ENCODE peak calls at places on chromosomes 12 and 14, in eight cellular contexts. V, N, B, T, M, W, F and P are unnamed samples.

GRCh38 chr14:68942281-68943035 is 36.6 kb downstream of the ACTN1 start:
- DNase-seq in V (no peak), N (no peak), B (no peak), T (no peak), M (no peak), W (peak), F (no peak), P (no peak)

GRCh38 chr14:74425525-74426201 is 347 bp downstream of the SYNDIG1L start:
- DNase-seq in V (peak), N (peak), B (peak), T (peak), M (peak), W (no peak), F (peak), P (peak)

GRCh38 chr14:75457024-75457390 is 29.2 kb downstream of the JDP2 start:
- DNase-seq in V (no peak), N (no peak), B (no peak), T (no peak), M (no peak), W (no peak), F (no peak), P (no peak)

GRCh38 chr12:96197503-96198272 is 3.5 kb downstream of the ELK3 start:
- DNase-seq in V (no peak), N (no peak), B (no peak), T (no peak), M (no peak), W (peak), F (no peak), P (no peak)

GRCh38 chr14:75519826-75520692 is 2.2 kb upstream of the BATF start:
- DNase-seq in V (no peak), N (no peak), B (no peak), T (no peak), M (no peak), W (peak), F (no peak), P (no peak)

GRCh38 chr12:50922820-50923219 is 29.5 kb upstream of the HIGD1C start:
- DNase-seq in V (no peak), N (no peak), B (no peak), T (no peak), M (no peak), W (peak), F (peak), P (no peak)

GRCh38 chr14:35292770-35293561 is 784 bp downstream of the PSMA6 start:
- DNase-seq in V (no peak), N (no peak), B (no peak), T (no peak), M (no peak), W (peak), F (no peak), P (no peak)

GRCh38 chr12:27344760-27345159 is 12.1 kb downstream of the BMAL2 start:
- DNase-seq in V (no peak), N (no peak), B (no peak), T (no peak), M (no peak), W (peak), F (no peak), P (no peak)

GRCh38 chr14:71322660-71323250 is 415.5 kb downstream of the PCNX1 start:
- DNase-seq in V (no peak), N (no peak), B (no peak), T (no peak), M (no peak), W (peak), F (no peak), P (no peak)

GRCh38 chr14:80965041-80965440 is 9.6 kb downstream of the TSHR start:
- DNase-seq in V (no peak), N (no peak), B (no peak), T (no peak), M (no peak), W (no peak), F (no peak), P (no peak)

GRCh38 chr14:31568151-31568550 is 6.9 kb downstream of the NUBPL start:
- DNase-seq in V (no peak), N (no peak), B (no peak), T (no peak), M (no peak), W (peak), F (no peak), P (no peak)

GRCh38 chr14:52923902-52924575 is 26.8 kb downstream of the FERMT2 start:
- DNase-seq in V (no peak), N (peak), B (no peak), T (no peak), M (no peak), W (no peak), F (no peak), P (no peak)

GRCh38 chr12:68611094-68611818 is 557 bp downstream of the RAP1B start:
- DNase-seq in V (peak), N (peak), B (peak), T (peak), M (peak), W (peak), F (peak), P (peak)

GRCh38 chr12:116687888-116688287 is 50.0 kb downstream of the SPRING1 start:
- DNase-seq in V (peak), N (peak), B (peak), T (no peak), M (peak), W (no peak), F (no peak), P (peak)

GRCh38 chr12:59891180-59891579 is 295.4 kb downstream of the SLC16A7 start:
- DNase-seq in V (no peak), N (no peak), B (no peak), T (no peak), M (no peak), W (no peak), F (no peak), P (no peak)

GRCh38 chr14:54813081-54813480 is 89.5 kb downstream of the GCH1 start:
- DNase-seq in V (no peak), N (no peak), B (peak), T (no peak), M (no peak), W (no peak), F (no peak), P (no peak)

GRCh38 chr14:73339206-73339605 is 101.9 kb downstream of the PAPLN start:
- DNase-seq in V (no peak), N (no peak), B (no peak), T (no peak), M (no peak), W (no peak), F (no peak), P (no peak)

GRCh38 chr14:91114079-91115065 is 499 bp downstream of the DGLUCY start:
- DNase-seq in V (peak), N (peak), B (peak), T (peak), M (no peak), W (peak), F (peak), P (peak)

GRCh38 chr14:98137626-98138025 is 1134.4 kb downstream of the BCL11B start:
- DNase-seq in V (no peak), N (no peak), B (no peak), T (no peak), M (no peak), W (no peak), F (no peak), P (no peak)

GRCh38 chr14:58645641-58646040 is 7.9 kb downstream of the DACT1 start:
- DNase-seq in V (no peak), N (no peak), B (no peak), T (no peak), M (no peak), W (no peak), F (no peak), P (no peak)

GRCh38 chr12:78229491-78230209 is 399.0 kb downstream of the NAV3 start:
- DNase-seq in V (no peak), N (peak), B (peak), T (no peak), M (no peak), W (peak), F (no peak), P (no peak)

GRCh38 chr12:87930033-87930432 is 99.2 kb downstream of the C12orf50 start:
- DNase-seq in V (no peak), N (no peak), B (no peak), T (no peak), M (no peak), W (peak), F (no peak), P (no peak)

GRCh38 chr12:33247625-33248024 is 192.0 kb downstream of the SYT10 start:
- DNase-seq in V (no peak), N (no peak), B (no peak), T (no peak), M (no peak), W (no peak), F (no peak), P (no peak)

GRCh38 chr14:68787235-68787727 is 5.6 kb downstream of the ZFP36L1 start:
- DNase-seq in V (peak), N (peak), B (peak), T (no peak), M (peak), W (no peak), F (peak), P (peak)

GRCh38 chr14:103748539-103748867 is 32.9 kb downstream of the ZFYVE21 start:
- DNase-seq in V (peak), N (no peak), B (peak), T (no peak), M (no peak), W (no peak), F (no peak), P (no peak)

GRCh38 chr12:86389949-86390348 is 133.8 kb upstream of the MGAT4C start:
- DNase-seq in V (no peak), N (no peak), B (no peak), T (no peak), M (no peak), W (peak), F (no peak), P (no peak)

GRCh38 chr12:89355243-89356068 is 3.2 kb upstream of the DUSP6 start:
- DNase-seq in V (no peak), N (no peak), B (no peak), T (no peak), M (no peak), W (no peak), F (no peak), P (no peak)

GRCh38 chr14:75563931-75564330 is 14.5 kb upstream of the FLVCR2 start:
- DNase-seq in V (no peak), N (no peak), B (no peak), T (no peak), M (no peak), W (no peak), F (no peak), P (no peak)

DNA sequence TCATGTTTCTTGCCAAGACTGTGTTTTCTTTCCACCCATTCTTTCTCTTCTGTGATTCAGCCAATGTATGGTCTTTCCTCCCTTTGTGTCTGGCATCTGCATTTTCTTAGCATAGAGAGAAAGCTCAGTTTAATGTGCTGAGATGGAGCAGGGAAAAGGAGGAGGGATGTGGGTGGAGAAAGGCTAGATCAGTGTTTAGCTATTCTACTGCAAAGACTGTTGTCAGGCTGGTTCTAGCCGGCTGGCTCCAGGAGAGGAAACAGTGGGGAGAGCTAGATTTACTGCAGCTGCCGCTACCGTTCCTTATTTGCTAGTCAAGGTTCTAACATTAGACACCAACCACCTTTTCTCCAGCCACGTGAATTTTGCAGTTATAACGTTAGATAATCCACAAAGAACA is 5.2 kb upstream of the RIMKLB start:
- DNase-seq in V (no peak), N (peak), B (peak), T (no peak), M (no peak), W (peak), F (peak), P (no peak)
- TF ChIP-seq POLR2A in V (no peak), N (no peak), B (no peak), T (no peak), M (no peak), W (no peak), F (no peak), P (no peak)

DNA sequence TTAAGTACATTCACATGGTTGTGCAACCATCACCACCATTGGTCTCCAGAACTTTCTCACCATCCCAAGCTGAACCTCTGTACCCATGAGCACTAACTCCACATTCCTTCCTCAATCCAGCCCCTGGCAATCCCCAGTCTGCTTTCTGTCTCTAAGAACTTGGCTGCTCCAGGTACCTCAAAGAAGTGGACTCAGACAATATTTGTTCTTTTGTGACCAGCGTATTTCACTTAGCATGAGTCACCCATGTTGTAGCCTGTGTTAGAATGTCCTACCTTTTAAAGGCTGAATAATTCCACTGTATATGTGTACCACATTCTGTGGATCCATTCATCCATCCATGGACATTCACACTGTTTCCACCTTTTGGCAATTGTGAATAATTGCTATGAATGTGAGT is 64.6 kb downstream of the SLC24A4 start:
- DNase-seq in V (no peak), N (no peak), B (no peak), T (no peak), M (no peak), W (no peak), F (no peak), P (no peak)
- TF ChIP-seq CTCF in V (no peak), N (no peak), B (no peak), T (no peak), M (no peak), W (no peak), F (no peak), P (no peak)

GRCh38 chr12:21527451-21528180 is 1.5 kb downstream of the SPX start:
- DNase-seq in V (peak), N (peak), B (peak), T (peak), M (peak), W (peak), F (peak), P (peak)
- TF ChIP-seq POLR2A in V (no peak), N (peak), B (no peak), T (peak), M (no peak), W (no peak), F (no peak), P (no peak)

DNA sequence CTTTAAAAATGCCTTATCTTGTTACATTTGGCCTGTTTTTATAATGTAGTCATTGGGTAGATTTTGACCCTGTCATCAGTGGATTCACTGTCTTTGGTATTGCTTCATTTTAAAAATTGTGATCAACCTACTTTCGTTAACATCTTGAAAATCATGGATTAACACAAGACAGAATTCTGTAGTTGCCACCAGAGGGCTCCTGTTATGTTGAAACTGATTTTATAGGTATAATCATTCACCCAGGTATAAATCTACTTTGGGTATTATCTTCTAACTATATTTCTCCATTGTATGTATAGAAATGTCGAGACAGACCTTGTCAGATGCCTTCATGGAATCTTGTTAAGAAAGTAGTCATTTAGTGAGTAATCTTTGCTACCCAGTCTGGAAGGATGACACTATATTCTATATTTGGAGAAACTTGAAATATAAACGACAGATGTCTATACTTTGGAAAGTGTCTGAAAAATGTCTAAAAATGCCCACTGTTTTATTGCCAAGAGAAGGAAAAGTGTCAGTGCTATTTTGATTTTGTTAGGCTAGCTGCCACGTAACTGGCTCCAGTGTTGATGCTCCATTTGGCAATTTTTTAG is 129.4 kb downstream of the PELI2 start:
- DNase-seq in V (no peak), N (no peak), B (no peak), T (no peak), M (no peak), W (peak), F (no peak), P (no peak)
- TF ChIP-seq CTCF in V (no peak), N (no peak), B (peak), T (peak), M (peak), W (peak), F (no peak), P (no peak)

GRCh38 chr12:49322708-49323523 is at the start of gene TROAP:
- DNase-seq in V (peak), N (peak), B (peak), T (peak), M (peak), W (peak), F (peak), P (peak)
- TF ChIP-seq POLR2A in V (no peak), N (peak), B (peak), T (no peak), M (peak), W (no peak), F (peak), P (no peak)

GRCh38 chr12:56753566-56753965 is 1.4 kb upstream of the PRIM1 start:
- DNase-seq in V (no peak), N (no peak), B (no peak), T (no peak), M (no peak), W (no peak), F (no peak), P (no peak)

GRCh38 chr12:56749853-56750252 is 2.3 kb downstream of the PRIM1 start:
- DNase-seq in V (no peak), N (no peak), B (no peak), T (no peak), M (no peak), W (no peak), F (no peak), P (no peak)

GRCh38 chr12:56749364-56749763 is 2.8 kb downstream of the PRIM1 start:
- DNase-seq in V (no peak), N (no peak), B (no peak), T (no peak), M (no peak), W (no peak), F (no peak), P (no peak)

DNA sequence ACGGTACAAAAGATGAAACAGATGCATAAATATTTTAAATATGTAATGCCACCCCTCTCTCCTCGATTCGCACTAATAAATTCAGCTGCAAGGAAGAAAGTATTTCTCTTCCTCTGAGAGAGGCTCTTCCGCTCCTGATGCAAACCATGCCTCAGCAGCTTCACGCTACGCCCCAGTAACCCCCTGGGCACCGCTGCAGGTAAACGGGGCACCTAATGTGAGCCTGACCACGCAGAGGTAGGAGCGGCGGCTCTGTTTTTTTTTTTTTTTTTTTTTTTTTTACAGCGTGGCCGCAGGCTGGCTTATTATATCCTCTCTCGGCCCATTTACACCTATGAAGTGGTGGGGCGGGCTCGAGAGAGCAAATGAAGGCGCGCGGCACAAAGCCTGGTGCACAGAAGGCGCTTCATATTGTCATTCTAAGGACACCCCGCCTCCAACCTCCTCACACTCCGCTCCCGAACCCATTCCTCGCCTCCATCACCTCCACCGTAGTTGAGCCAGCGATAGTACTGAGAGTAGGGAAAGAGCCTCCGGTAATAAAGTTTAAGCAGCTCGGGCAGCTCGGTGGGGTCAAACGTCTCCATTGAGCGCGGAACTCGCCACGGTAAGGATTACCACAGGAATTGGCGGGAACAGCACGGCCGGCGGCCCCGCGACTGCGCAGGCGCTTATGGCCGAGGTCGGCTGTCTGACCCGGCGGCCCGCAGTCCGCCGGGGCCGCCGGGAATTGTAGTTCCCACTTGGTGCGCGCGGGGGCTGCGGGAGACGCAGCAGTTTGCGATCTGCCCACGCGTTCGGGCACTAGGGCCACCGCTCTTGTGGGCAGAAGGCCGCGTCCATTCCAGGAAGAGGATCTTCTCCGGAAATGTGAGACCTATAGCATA is at the start of gene PRIM1:
- DNase-seq in V (peak), N (peak), B (peak), T (peak), M (peak), W (peak), F (peak), P (peak)
- TF ChIP-seq CTCF in V (no peak), N (no peak), B (no peak), T (peak), M (no peak), W (no peak), F (peak), P (no peak)

GRCh38 chr12:52073531-52073950 is 3.8 kb downstream of the ATG101 start:
- DNase-seq in V (no peak), N (no peak), B (no peak), T (no peak), M (no peak), W (no peak), F (no peak), P (no peak)

GRCh38 chr12:52066346-52067080 is 3.3 kb upstream of the ATG101 start:
- DNase-seq in V (no peak), N (no peak), B (no peak), T (no peak), M (no peak), W (peak), F (no peak), P (no peak)

GRCh38 chr12:52070243-52070925 is 606 bp downstream of the ATG101 start:
- DNase-seq in V (no peak), N (no peak), B (no peak), T (no peak), M (no peak), W (no peak), F (no peak), P (no peak)

GRCh38 chr12:52067081-52067374 is 2.8 kb upstream of the ATG101 start:
- DNase-seq in V (no peak), N (no peak), B (no peak), T (no peak), M (no peak), W (no peak), F (no peak), P (no peak)

GRCh38 chr12:52069410-52070242 is at the start of gene ATG101:
- DNase-seq in V (peak), N (peak), B (peak), T (peak), M (peak), W (peak), F (peak), P (peak)
- TF ChIP-seq POLR2A in V (peak), N (peak), B (peak), T (peak), M (no peak), W (peak), F (peak), P (no peak)

DNA sequence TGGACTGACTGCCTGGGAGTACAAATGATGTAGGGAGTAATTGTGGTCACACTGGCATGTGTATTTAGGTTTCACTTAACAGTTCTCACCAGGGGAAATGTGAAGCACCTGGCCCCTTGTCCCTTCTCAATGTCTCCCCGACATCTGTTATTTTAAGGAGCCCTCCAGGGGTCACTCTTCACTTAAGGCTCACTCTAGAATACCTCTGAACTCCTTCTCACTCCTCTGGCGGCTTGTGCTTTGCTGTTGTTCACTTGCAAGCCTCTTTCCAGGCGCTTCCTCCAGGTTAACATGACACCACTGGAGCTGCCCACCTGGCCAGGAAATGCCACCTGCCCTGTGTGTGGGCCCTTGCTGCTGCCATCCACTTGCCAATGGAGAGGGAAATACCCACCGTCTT is 56.5 kb upstream of the GZMB start:
- DNase-seq in V (no peak), N (no peak), B (no peak), T (no peak), M (no peak), W (no peak), F (no peak), P (no peak)
- TF ChIP-seq CTCF in V (no peak), N (no peak), B (no peak), T (no peak), M (no peak), W (no peak), F (no peak), P (no peak)

GRCh38 chr14:93980464-93981201 is 4.3 kb upstream of the ASB2 start:
- DNase-seq in V (no peak), N (no peak), B (no peak), T (no peak), M (peak), W (peak), F (peak), P (no peak)
- TF ChIP-seq POLR2A in V (no peak), N (no peak), B (no peak), T (no peak), M (no peak), W (no peak), F (no peak), P (no peak)